ENCODE peak calls at places on chromosomes 4 and X, in five cellular contexts. C, Z, A, T and D are unnamed samples.

GRCh38 chrX:14673764-14674163 is 144.4 kb downstream of the GLRA2 start:
- DNase-seq in C (peak; percentile 78), Z (no peak), A (peak; percentile 91), T (no peak), D (peak; percentile 80)

GRCh38 chrX:133414399-133415275 is 652 bp downstream of the GPC4 start:
- DNase-seq in C (no peak), Z (peak; percentile 12), A (no peak), T (no peak), D (no peak)

GRCh38 chrX:120794525-120794975 is 81.1 kb downstream of the CT47B1 start:
- DNase-seq in C (no peak), Z (no peak), A (no peak), T (no peak), D (no peak)

GRCh38 chr4:120096508-120097297 is 30.1 kb upstream of the MAD2L1 start:
- DNase-seq in C (no peak), Z (no peak), A (peak; percentile 5), T (no peak), D (no peak)

GRCh38 chr4:9979101-9979815 is 42.0 kb downstream of the SLC2A9 start:
- DNase-seq in C (no peak), Z (no peak), A (no peak), T (no peak), D (no peak)

GRCh38 chr4:19739101-19739651 is 512.5 kb upstream of the SLIT2 start:
- DNase-seq in C (peak; percentile 91), Z (no peak), A (peak; percentile 95), T (no peak), D (peak; percentile 88)

GRCh38 chrX:31228415-31228832 is 156.6 kb upstream of the FTHL17 start:
- DNase-seq in C (no peak), Z (peak; percentile 22), A (peak; percentile 85), T (no peak), D (peak; percentile 38)

GRCh38 chr4:173506780-173507211 is 23.2 kb downstream of the HAND2 start:
- DNase-seq in C (no peak), Z (no peak), A (no peak), T (no peak), D (no peak)

GRCh38 chr4:149555146-149555545 is 260.5 kb downstream of the IQCM start:
- DNase-seq in C (no peak), Z (no peak), A (no peak), T (no peak), D (no peak)

DNA sequence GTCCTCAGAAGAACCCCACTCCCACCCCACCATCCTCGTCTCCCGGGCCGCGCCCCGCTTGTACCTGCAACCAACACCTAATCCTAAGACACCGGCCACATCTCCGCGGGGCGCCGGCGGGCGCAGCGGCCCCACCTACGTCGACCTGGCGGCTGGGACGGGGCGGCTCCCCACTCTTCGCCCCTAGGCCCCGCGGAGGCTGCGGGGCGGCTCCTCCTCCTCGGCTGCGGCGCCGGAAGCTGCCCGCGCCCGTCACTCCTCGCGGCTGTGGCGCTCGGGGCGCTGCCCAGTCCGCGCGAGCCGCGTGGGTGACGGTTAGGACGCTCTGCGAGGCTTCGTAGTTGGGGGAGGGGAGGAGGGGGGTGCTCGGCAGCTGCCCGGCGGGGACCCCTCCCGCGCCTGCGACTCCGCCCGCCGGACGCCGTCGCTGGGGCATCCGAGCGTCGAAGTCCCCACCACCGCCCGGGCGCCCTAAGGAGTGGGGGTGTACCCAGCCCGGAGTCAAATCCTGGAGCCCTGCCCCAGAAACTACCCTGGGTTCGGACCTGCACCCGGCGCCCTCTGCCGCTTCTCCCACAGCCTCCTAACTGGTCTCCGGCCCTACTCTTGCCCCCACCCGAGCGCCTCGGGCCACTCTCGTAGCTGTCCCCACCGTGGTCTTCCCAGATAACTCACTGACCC is at the start of gene CCDC158:
- DNase-seq in C (no peak), Z (peak; percentile 36), A (no peak), T (no peak), D (no peak)
- H3K4me3 ChIP-seq in C (peak within 1 kb of the TSS; percentile 43), Z (peak within 1 kb of the TSS; percentile 41), A (peak within 1 kb of the TSS; percentile 52), T (no peak within 1 kb of the TSS), D (peak within 1 kb of the TSS; percentile 50)

GRCh38 chrX:54494970-54495813 is 842 bp downstream of the FGD1 start:
- DNase-seq in C (no peak), Z (peak; percentile 26), A (peak; percentile 18), T (no peak), D (no peak)
- H3K4me3 ChIP-seq in C (peak overlapping the region; percentile 57), Z (peak overlapping the region; percentile 96), A (peak overlapping the region; percentile 95), T (peak overlapping the region; percentile 62), D (peak overlapping the region; percentile 63)

DNA sequence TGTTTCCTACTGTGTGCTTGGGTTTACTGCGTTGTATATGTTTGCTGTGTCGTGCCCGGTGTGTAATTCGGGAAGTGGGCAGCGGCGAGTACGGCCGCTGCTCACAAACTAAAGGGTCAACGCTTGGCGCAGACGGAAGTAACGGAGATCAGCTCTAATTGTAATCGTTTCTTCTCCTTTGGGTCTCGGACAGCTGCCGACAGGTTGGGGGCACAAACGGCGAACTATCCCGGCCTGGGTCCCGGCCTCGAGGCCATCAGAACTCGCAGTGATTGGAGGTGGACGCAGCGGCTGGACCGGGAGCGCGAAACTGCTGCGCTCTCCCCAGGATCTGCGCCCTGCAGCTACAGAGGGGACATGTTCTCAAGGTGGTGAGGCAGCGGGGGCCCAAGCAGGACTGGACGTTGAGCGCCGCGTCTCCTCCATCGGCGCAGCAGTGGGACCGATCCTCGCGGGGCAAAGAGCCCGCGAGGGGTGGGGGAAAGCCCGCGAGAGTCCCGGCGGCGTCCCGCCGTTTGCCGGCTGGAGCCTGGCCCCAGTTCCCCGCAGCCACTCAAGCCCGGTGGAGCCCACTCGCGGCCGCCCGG is 516 bp upstream of the ZIC3 start:
- DNase-seq in C (no peak), Z (no peak), A (no peak), T (no peak), D (no peak)
- H3K4me3 ChIP-seq in C (peak overlapping the region; percentile 66), Z (peak overlapping the region; percentile 63), A (no peak overlapping the region), T (peak overlapping the region; percentile 55), D (peak overlapping the region; percentile 46)

DNA sequence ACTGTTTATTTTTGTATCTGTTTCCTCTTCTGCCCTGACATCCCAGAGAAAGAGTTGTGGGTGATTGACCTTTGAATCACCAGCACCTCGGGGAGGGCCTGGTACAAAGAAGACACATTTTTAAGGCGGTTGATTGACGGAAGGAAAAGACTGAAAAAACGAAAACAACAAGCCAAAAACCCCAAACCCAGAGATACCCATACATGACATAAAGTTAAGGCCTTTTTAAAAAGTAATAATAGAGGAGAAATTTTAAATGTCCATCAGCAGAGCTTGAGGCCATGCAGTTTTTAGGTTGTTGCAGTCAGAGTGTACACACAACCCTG is 110.0 kb downstream of the GNL3L start:
- DNase-seq in C (no peak), Z (no peak), A (no peak), T (no peak), D (no peak)
- H3K4me3 ChIP-seq in C (peak overlapping the region; percentile 52), Z (peak overlapping the region; percentile 39), A (peak overlapping the region; percentile 31), T (peak overlapping the region; percentile 34), D (peak overlapping the region; percentile 30)

DNA sequence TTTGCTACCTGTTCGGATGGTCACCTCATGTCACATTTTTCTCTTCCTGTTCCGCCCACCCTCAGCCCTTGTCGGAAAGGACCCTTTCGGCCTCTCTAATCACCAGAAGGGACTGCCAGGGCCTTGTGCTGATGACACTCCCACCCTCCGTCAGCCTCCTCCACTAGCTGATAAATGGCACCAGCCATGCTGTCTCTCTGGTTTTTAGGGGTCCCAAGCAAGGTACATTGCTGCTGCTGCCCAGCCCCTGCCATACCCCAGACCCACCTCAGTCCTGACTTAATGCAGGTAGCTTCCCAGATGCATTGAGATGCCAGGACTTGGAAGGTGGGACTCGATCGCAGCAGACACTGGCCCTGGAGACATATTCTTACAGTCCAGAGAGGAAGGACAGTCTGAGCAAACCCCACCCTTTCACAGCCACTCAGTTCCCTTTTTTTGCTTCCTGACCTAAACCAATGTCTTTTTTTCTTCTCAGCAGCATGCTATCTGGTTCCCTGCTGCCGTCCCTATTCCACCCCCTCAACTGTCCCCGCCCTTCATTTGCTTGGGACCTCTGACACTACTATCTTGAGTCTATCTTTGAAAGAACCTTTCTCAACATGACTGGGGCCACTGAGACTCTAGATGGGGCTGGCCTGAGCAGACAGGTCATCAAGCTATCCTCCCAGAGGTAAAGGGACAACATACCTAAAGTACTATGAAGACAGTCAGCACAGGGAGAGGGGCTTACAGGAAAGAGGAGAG is at the start of gene BTK:
- DNase-seq in C (no peak), Z (no peak), A (no peak), T (no peak), D (no peak)
- H3K4me3 ChIP-seq in C (no peak within 1 kb of the TSS), Z (no peak within 1 kb of the TSS), A (no peak within 1 kb of the TSS), T (no peak within 1 kb of the TSS), D (no peak within 1 kb of the TSS)

GRCh38 chrX:154435171-154435733 is 1.7 kb upstream of the GDI1 start:
- DNase-seq in C (no peak), Z (no peak), A (no peak), T (no peak), D (no peak)

GRCh38 chrX:154437971-154438893 is 1.3 kb downstream of the GDI1 start:
- DNase-seq in C (no peak), Z (no peak), A (no peak), T (no peak), D (no peak)

GRCh38 chrX:154436290-154436596 is 711 bp upstream of the GDI1 start:
- DNase-seq in C (no peak), Z (no peak), A (no peak), T (no peak), D (no peak)

GRCh38 chrX:154436597-154437397 is at the start of gene GDI1:
- DNase-seq in C (no peak), Z (peak; percentile 72), A (peak; percentile 22), T (no peak), D (no peak)

GRCh38 chrX:154437398-154437752 is 421 bp downstream of the GDI1 start:
- DNase-seq in C (no peak), Z (no peak), A (no peak), T (no peak), D (no peak)
- H3K4me3 ChIP-seq in C (peak overlapping the region; percentile 62), Z (peak overlapping the region; percentile 79), A (peak overlapping the region; percentile 98), T (peak overlapping the region; percentile 91), D (peak overlapping the region; percentile 56)